ENCODE peak calls at places on chromosomes 6 and 20, in four cellular contexts. X is sigmoid colon, R is uterus, Z is GM10248. G is an unnamed sample.

GRCh38 chr6:27251672-27252251 is 4.3 kb downstream of the PRSS16 start:
- DNase-seq in X (no peak), R (peak), Z (peak), G (no peak)

GRCh38 chr6:235763-236360 is 56.4 kb upstream of the DUSP22 start:
- DNase-seq in X (no peak), Z (no peak), R (no peak), G (no peak)

GRCh38 chr6:117506180-117506835 is 23.8 kb downstream of the DCBLD1 start:
- DNase-seq in X (no peak), R (no peak), Z (no peak), G (no peak)

GRCh38 chr6:89035252-89036106 is 45.1 kb upstream of the PNRC1 start:
- DNase-seq in Z (no peak), R (peak), X (peak), G (peak)

GRCh38 chr6:137830562-137830961 is 36.5 kb upstream of the TNFAIP3 start:
- DNase-seq in X (no peak), R (no peak), Z (no peak), G (no peak)

GRCh38 chr6:139497344-139497961 is 123.0 kb upstream of the CITED2 start:
- DNase-seq in X (no peak), Z (no peak), R (no peak), G (no peak)

GRCh38 chr6:147022041-147022440 is 182.2 kb upstream of the STXBP5 start:
- DNase-seq in R (no peak), X (no peak), Z (no peak), G (no peak)

GRCh38 chr6:142537612-142538478 is 236.0 kb downstream of the ADGRG6 start:
- DNase-seq in X (no peak), Z (no peak), R (no peak), G (no peak)

GRCh38 chr6:62615366-62616015 is 329.5 kb upstream of the KHDRBS2 start:
- DNase-seq in Z (no peak), R (no peak), X (no peak), G (no peak)

GRCh38 chr6:131954775-131955107 is 3.6 kb upstream of the CCN2 start:
- DNase-seq in Z (no peak), X (peak), R (peak), G (peak)

GRCh38 chr20:52783769-52784168 is 188.4 kb upstream of the TSHZ2 start:
- DNase-seq in R (no peak), X (no peak), Z (no peak), G (no peak)

GRCh38 chr6:48754631-48755030 is 643.6 kb upstream of the PTCHD4 start:
- DNase-seq in Z (no peak), X (no peak), R (no peak), G (no peak)

GRCh38 chr20:63668351-63668750 is 10.2 kb downstream of the RTEL1 start:
- DNase-seq in R (no peak), X (no peak), Z (no peak), G (no peak)

GRCh38 chr20:58148891-58149290 is 79.6 kb downstream of the ANKRD60 start:
- DNase-seq in R (no peak), Z (no peak), X (no peak), G (no peak)

GRCh38 chr6:139763468-139764214 is 389.2 kb upstream of the CITED2 start:
- DNase-seq in X (no peak), R (no peak), Z (no peak), G (no peak)

GRCh38 chr6:77620290-77620882 is 32.5 kb upstream of the MEI4 start:
- DNase-seq in R (no peak), X (no peak), Z (no peak), G (peak)

GRCh38 chr6:111552241-111552744 is 53.4 kb downstream of the TRAF3IP2 start:
- DNase-seq in R (peak), Z (no peak), X (peak), G (peak)

GRCh38 chr20:14498809-14499208 is 161.4 kb upstream of the FLRT3 start:
- DNase-seq in Z (no peak), X (no peak), R (no peak), G (no peak)

GRCh38 chr6:115643762-115644161 is 416.9 kb downstream of the FRK start:
- DNase-seq in X (no peak), Z (no peak), R (no peak), G (no peak)

GRCh38 chr20:47405775-47406325 is 49.4 kb upstream of the ZMYND8 start:
- DNase-seq in Z (no peak), X (no peak), R (no peak), G (no peak)
- TF ChIP-seq CTCF in Z (no peak), X (no peak), R (no peak), G (no peak)

GRCh38 chr6:91505199-91505598 is 918.3 kb upstream of the MAP3K7 start:
- DNase-seq in X (no peak), R (no peak), Z (no peak), G (no peak)
- TF ChIP-seq CTCF in X (no peak), R (no peak), Z (no peak), G (no peak)

DNA sequence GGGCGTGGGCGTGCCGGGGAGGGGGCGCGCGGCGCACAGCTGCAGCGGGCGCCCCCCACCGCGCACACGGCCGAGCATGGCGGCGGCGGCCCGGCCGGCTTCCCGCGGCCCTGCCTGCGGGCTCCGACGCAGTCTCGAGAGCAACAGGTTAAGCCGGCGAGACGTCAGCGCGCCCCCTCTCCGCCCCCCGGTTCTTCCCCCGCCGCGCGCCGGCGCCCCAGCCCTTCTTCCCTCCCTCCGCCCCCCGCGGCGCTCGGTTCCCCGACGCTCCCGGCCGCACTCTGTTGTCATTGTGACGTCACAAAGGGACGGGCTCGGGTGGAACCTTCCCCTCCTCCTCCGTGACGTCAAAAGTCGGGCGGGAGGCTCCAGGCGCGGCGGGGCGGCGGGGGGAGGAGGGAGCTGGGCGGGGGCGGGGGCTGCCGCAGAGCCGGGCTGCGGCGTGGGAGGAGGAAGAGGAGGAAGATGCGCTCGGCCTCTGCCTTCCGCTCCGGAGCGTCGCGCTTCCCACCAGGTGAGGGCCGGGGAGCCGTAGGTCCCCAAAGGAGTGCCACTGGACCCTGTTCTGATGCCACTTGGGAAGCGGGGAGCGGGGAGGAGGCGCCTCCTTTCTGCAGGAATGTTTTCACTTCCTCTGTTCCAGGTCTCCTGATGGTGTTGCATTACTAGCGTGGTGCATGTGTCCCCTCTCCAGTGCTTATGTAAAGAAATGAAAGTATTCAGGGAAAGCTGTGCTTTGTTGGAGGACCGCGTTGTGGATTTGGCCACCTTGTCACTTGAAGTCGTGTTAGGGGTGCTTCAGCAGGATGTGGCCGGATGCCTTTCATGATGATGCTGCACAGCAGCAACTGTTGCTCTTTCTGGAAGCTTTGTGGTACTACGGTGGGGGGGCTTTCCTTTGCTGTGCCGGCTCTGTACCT is 2.8 kb downstream of the JARID2 start:
- DNase-seq in Z (peak), R (peak), X (peak), G (peak)
- TF ChIP-seq CTCF in Z (no peak), R (peak), X (no peak), G (peak)

DNA sequence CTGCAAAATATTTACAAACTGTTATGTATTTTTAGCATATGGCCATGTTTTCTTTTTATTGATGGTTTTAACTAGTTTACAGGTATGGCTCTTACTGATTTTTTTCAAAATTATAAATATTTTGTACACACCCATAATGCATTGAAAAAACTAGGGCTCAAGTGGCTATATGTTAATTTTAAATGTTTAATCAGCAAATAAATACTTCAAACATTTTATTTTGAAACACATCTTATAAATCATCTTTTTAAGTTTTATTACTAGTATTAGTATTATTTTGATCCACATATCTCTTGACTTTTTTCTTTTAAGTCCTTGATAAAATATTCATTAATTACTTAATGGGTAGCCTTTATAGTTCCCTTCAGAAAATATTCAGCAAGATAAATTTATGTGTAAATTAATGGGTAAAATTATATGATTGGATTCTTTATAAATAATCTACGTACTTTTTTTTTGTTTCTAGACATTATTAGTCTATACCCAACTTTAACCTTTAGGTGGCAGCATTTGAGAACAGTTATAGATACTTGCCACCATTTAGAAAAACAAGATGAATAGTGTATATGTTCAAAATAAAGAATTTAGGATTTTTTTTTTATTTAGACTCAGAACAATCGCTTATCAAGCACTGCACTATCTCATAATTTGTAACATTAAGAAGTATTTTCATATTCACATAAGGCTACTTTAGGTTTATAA is 241.9 kb downstream of the ADGRB3 start:
- DNase-seq in Z (peak), R (no peak), X (no peak), G (no peak)
- TF ChIP-seq CTCF in Z (peak), R (no peak), X (no peak), G (peak)

DNA sequence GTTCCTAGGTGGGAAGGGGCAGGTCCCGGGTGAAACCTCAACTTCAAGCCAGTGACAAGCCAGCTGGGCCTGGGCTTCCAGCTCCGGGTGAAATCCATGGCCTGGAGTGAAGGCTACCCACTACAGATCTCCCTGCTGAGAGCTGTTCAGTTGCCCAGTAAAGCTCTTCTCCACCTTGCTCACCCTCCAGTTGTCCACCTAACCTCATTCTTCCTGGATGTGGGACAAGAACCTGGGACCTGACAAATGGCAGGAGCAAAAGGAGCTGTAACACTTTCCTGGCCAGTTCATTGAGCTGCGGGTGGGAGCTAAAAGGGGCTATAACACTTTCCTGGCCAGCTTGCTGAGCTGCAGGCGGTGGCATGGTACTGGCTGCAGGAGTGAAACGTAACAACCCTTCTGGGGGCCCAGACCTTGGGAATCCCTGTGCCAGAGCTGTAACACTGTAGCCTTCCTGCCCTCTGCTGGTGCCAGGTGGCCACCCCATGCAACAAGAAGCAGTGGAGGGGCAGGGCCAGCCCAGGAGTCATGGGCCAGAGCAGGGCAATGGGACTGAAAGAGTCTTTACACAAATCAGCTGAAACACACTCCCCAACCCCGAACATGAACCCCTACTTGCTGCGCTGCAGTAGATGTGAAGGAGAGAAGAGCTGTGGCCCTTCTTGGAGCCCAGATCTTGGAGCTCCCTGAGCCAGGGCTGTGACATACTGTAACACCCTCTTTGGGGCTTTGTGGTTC is 3.6 kb upstream of the HINT3 start:
- DNase-seq in Z (peak), R (no peak), X (no peak), G (no peak)
- TF ChIP-seq CTCF in Z (peak), R (no peak), X (no peak), G (no peak)

DNA sequence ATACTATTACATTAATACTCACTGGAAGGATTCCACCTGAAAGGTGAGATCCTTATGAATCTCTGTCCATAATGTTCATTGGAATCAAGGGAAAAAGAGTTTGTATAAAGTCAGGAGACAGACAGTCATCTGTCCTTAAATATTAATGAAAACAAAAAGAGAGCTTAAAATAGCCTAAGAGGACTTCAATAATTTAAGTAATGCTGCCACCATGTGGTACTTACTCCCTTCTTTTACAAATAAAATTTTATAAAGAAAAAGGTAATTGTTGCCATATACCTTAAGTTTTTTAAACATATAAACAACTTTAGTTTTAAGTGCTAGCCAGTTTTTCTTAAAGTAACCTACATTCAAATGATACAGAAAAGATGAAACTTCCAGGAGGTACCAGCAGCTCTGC is 5.1 kb downstream of the BLOC1S5 start:
- DNase-seq in Z (no peak), R (no peak), X (no peak), G (no peak)
- TF ChIP-seq CTCF in Z (peak), R (no peak), X (no peak), G (no peak)

DNA sequence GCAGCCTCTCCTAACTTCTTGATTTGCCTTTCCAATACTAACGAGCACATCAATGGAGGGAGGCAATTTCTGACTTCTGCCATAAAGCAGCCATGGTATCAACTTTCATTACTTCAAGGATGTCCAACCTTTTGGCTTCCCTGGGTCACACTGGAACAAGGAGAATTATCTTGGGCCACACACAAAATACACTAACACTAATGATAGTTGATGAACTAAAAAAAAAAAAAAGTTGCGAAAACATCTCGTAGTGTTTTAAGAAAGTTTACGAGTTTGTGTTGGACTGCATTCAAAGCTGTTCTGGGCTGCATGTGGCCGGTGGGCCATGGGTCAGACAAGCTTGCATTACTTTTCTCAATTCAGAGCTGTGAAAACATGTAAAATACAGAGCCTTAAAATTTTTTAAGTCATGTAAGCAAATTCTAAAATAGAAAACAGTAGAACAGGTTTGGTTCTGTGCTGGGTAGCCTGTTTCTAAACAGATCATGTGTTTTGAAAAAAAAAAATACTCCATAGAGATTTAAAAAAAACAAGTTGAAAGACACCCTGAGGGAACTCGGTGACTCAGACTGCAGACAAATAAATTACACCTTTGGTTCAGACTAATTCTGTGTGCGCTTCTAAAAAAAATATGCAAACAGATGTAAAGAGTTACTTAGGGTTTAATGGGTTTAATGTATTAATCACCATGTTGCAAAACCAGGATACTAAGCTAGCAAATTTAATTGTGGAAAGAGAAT is 43.6 kb upstream of the SLC22A23 start:
- DNase-seq in R (no peak), Z (no peak), X (no peak), G (no peak)
- TF ChIP-seq CTCF in R (no peak), Z (no peak), X (no peak), G (no peak)